ENCODE peak calls at places on chromosomes 3 and 15, in four cellular contexts. One of them, this sample, is unnamed.

GRCh38 chr3:69290006-69290405 is 95.9 kb downstream of the FRMD4B start:
- DNase-seq in LNCaP clone FGC: no peak
- DNase-seq in uterus: no peak
- DNase-seq in cardiac fibroblast: no peak
- DNase-seq in this sample: peak

GRCh38 chr15:88447206-88447605 is 20.0 kb downstream of the MRPL46 start:
- DNase-seq in LNCaP clone FGC: no peak
- DNase-seq in uterus: no peak
- DNase-seq in cardiac fibroblast: no peak
- DNase-seq in this sample: no peak

GRCh38 chr3:45986303-45986982 is 9.2 kb downstream of the FYCO1 start:
- DNase-seq in LNCaP clone FGC: peak
- DNase-seq in uterus: no peak
- DNase-seq in cardiac fibroblast: peak
- DNase-seq in this sample: peak

GRCh38 chr15:25362545-25362944 is 76.3 kb downstream of the UBE3A start:
- DNase-seq in LNCaP clone FGC: no peak
- DNase-seq in uterus: no peak
- DNase-seq in cardiac fibroblast: no peak
- DNase-seq in this sample: no peak

GRCh38 chr3:71725279-71725991 is at the start of gene EIF4E3:
- DNase-seq in LNCaP clone FGC: no peak
- DNase-seq in uterus: peak
- DNase-seq in cardiac fibroblast: no peak
- DNase-seq in this sample: peak

GRCh38 chr3:186724911-186725310 is 7.8 kb downstream of the KNG1 start:
- DNase-seq in LNCaP clone FGC: no peak
- DNase-seq in uterus: no peak
- DNase-seq in cardiac fibroblast: no peak
- DNase-seq in this sample: no peak

GRCh38 chr3:173800154-173800553 is 402.6 kb downstream of the NLGN1 start:
- DNase-seq in LNCaP clone FGC: no peak
- DNase-seq in uterus: no peak
- DNase-seq in cardiac fibroblast: no peak
- DNase-seq in this sample: no peak

GRCh38 chr3:184872200-184872599 is 60.2 kb downstream of the VPS8 start:
- DNase-seq in LNCaP clone FGC: no peak
- DNase-seq in uterus: no peak
- DNase-seq in cardiac fibroblast: no peak
- DNase-seq in this sample: no peak

GRCh38 chr3:21672303-21672702 is 78.7 kb downstream of the ZNF385D start:
- DNase-seq in LNCaP clone FGC: no peak
- DNase-seq in uterus: peak
- DNase-seq in cardiac fibroblast: peak
- DNase-seq in this sample: peak

GRCh38 chr3:154779571-154779970 is 300.5 kb upstream of the MME start:
- DNase-seq in LNCaP clone FGC: no peak
- DNase-seq in uterus: no peak
- DNase-seq in cardiac fibroblast: peak
- DNase-seq in this sample: peak

GRCh38 chr3:98901032-98901464 is 447 bp downstream of the DCBLD2 start:
- DNase-seq in LNCaP clone FGC: no peak
- DNase-seq in uterus: peak
- DNase-seq in cardiac fibroblast: peak
- DNase-seq in this sample: peak

GRCh38 chr3:112074006-112074405 is 12.2 kb upstream of the C3orf52 start:
- DNase-seq in LNCaP clone FGC: no peak
- DNase-seq in uterus: no peak
- DNase-seq in cardiac fibroblast: peak
- DNase-seq in this sample: peak

GRCh38 chr3:183779896-183780450 is 45.4 kb downstream of the MAP6D1 start:
- DNase-seq in LNCaP clone FGC: no peak
- DNase-seq in uterus: no peak
- DNase-seq in cardiac fibroblast: no peak
- DNase-seq in this sample: no peak

GRCh38 chr3:189954733-189955665 is 165.7 kb downstream of the P3H2 start:
- DNase-seq in LNCaP clone FGC: no peak
- DNase-seq in uterus: no peak
- DNase-seq in cardiac fibroblast: peak
- DNase-seq in this sample: peak

GRCh38 chr3:109050591-109051167 is 67.3 kb downstream of the MORC1 start:
- DNase-seq in LNCaP clone FGC: no peak
- DNase-seq in uterus: no peak
- DNase-seq in cardiac fibroblast: peak
- DNase-seq in this sample: peak

GRCh38 chr3:105448338-105448982 is 81.8 kb downstream of the ALCAM start:
- DNase-seq in LNCaP clone FGC: no peak
- DNase-seq in uterus: no peak
- DNase-seq in cardiac fibroblast: no peak
- DNase-seq in this sample: no peak

GRCh38 chr15:62734706-62735105 is 307.8 kb upstream of the TPM1 start:
- DNase-seq in LNCaP clone FGC: no peak
- DNase-seq in uterus: no peak
- DNase-seq in cardiac fibroblast: no peak
- DNase-seq in this sample: no peak

DNA sequence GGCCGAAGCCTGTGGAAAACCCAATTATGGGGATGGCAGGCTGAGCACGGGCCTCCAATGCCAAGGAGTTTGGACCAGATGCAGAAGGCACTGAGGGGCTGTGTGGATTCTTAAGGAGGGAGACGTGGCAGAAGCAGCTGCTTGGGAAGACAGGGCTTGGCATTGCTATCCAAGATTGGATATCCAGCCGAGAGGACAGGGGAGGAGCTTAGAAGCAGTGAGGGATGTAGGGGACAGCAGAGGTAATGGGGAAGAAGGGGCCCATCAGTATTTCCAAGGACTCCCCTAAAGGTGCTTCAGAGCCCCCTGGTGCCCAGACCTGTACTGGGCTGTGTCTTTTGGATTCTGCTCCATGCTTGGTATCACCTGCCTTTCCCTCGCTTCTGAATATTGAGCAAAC is 112.8 kb upstream of the TLE3 start:
- DNase-seq in LNCaP clone FGC: no peak
- DNase-seq in uterus: no peak
- DNase-seq in cardiac fibroblast: no peak
- DNase-seq in this sample: no peak
- TF ChIP-seq CTCF in LNCaP clone FGC: no peak
- TF ChIP-seq CTCF in uterus: no peak
- TF ChIP-seq CTCF in cardiac fibroblast: peak
- TF ChIP-seq CTCF in this sample: peak

GRCh38 chr15:96329403-96329981 is 1.0 kb upstream of the NR2F2 start:
- DNase-seq in LNCaP clone FGC: no peak
- DNase-seq in uterus: no peak
- DNase-seq in cardiac fibroblast: peak
- DNase-seq in this sample: peak
- H3K4me3 ChIP-seq in LNCaP clone FGC: peak
- H3K4me3 ChIP-seq in uterus: peak
- H3K4me3 ChIP-seq in cardiac fibroblast: peak
- H3K4me3 ChIP-seq in this sample: peak

GRCh38 chr15:28917791-28918140 is 32.0 kb downstream of the APBA2 start:
- DNase-seq in LNCaP clone FGC: no peak
- DNase-seq in uterus: no peak
- DNase-seq in cardiac fibroblast: no peak
- DNase-seq in this sample: no peak

GRCh38 chr15:28919679-28920655 is 34.2 kb downstream of the APBA2 start:
- DNase-seq in LNCaP clone FGC: no peak
- DNase-seq in uterus: no peak
- DNase-seq in cardiac fibroblast: no peak
- DNase-seq in this sample: no peak

GRCh38 chr15:28920781-28921331 is 35.1 kb downstream of the APBA2 start:
- DNase-seq in LNCaP clone FGC: no peak
- DNase-seq in uterus: no peak
- DNase-seq in cardiac fibroblast: no peak
- DNase-seq in this sample: no peak

GRCh38 chr15:28918141-28918983 is 32.6 kb downstream of the APBA2 start:
- DNase-seq in LNCaP clone FGC: no peak
- DNase-seq in uterus: no peak
- DNase-seq in cardiac fibroblast: peak
- DNase-seq in this sample: no peak

DNA sequence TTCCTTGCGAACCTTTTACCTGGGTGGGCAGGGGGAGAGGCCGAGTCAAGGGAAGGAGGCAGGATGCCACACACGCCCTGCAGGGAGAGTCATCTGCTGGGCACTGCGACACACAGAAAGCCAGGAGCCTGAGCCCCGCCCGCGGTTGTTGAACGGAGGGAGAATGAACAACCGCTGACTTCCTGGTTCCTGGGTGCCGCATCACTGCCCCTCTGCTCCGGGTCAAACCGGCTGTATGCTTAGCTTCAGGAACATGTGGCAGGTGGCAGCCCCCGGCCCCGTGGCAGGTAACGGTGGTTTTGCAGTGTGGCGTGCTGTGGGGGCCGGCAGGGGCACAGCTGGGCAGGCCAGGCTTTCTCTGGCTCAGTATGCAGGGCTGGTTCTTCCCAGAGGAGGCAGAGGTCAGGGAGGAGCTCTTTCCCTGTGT is 33.4 kb downstream of the APBA2 start:
- DNase-seq in LNCaP clone FGC: no peak
- DNase-seq in uterus: no peak
- DNase-seq in cardiac fibroblast: no peak
- DNase-seq in this sample: no peak
- TF ChIP-seq CTCF in LNCaP clone FGC: no peak
- TF ChIP-seq CTCF in uterus: no peak
- TF ChIP-seq CTCF in cardiac fibroblast: no peak
- TF ChIP-seq CTCF in this sample: no peak

DNA sequence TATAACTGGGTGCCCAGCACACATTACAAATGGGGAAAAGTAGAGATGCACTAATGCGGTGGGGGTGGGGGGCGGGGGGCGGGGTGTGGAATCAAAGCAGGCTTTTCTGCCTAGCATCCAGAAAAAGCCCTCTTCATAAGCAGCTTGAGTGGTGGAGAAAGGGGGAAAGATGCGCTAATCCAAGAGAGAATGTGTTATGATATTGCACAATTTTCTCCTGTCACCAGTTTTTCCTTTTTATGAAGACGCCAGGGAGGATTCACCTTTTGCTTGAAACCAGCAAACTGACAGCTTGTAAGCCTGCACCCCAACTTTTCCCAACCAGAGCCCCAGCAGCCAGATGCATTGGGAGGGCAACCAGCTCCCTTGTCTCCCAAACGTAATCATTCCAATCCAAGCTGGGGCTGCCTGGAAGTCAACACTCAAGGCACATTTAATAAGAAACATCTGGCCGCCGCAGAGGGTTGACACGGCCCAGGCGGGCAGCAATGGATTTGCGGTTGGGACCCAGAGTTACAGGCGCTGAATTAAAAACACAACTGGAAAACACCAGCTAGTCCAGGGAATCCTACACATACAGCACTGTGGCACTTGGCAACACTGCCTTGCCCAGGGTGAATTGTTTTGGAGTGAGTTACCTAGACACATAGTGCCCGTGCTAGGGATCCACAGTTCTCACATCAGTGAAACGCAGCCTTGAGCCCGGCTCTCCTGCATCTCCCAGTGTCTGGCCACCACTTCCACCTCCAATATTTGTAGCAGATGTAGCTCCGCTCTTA is 218.5 kb upstream of the PRICKLE2 start:
- DNase-seq in LNCaP clone FGC: no peak
- DNase-seq in uterus: no peak
- DNase-seq in cardiac fibroblast: peak
- DNase-seq in this sample: peak
- H3K4me3 ChIP-seq in LNCaP clone FGC: no peak
- H3K4me3 ChIP-seq in uterus: peak
- H3K4me3 ChIP-seq in cardiac fibroblast: no peak
- H3K4me3 ChIP-seq in this sample: peak

GRCh38 chr15:52295421-52295991 is at the start of gene MYO5C:
- DNase-seq in LNCaP clone FGC: peak
- DNase-seq in uterus: peak
- DNase-seq in cardiac fibroblast: peak
- DNase-seq in this sample: no peak
- TF ChIP-seq CTCF in LNCaP clone FGC: no peak
- TF ChIP-seq CTCF in uterus: no peak
- TF ChIP-seq CTCF in cardiac fibroblast: no peak
- TF ChIP-seq CTCF in this sample: no peak

GRCh38 chr3:94001191-94001590 is 21.2 kb downstream of the ARL13B start:
- DNase-seq in LNCaP clone FGC: no peak
- DNase-seq in uterus: no peak
- DNase-seq in cardiac fibroblast: no peak
- DNase-seq in this sample: no peak

GRCh38 chr3:94009612-94010011 is 18.8 kb downstream of the STX19 start:
- DNase-seq in LNCaP clone FGC: no peak
- DNase-seq in uterus: no peak
- DNase-seq in cardiac fibroblast: no peak
- DNase-seq in this sample: no peak

GRCh38 chr3:94008253-94008652 is 20.1 kb downstream of the STX19 start:
- DNase-seq in LNCaP clone FGC: no peak
- DNase-seq in uterus: no peak
- DNase-seq in cardiac fibroblast: no peak
- DNase-seq in this sample: no peak

GRCh38 chr3:94001825-94002495 is 22.0 kb downstream of the ARL13B start:
- DNase-seq in LNCaP clone FGC: no peak
- DNase-seq in uterus: no peak
- DNase-seq in cardiac fibroblast: no peak
- DNase-seq in this sample: no peak

GRCh38 chr3:94004301-94004910 is 24.0 kb downstream of the STX19 start:
- DNase-seq in LNCaP clone FGC: peak
- DNase-seq in uterus: no peak
- DNase-seq in cardiac fibroblast: peak
- DNase-seq in this sample: peak
- H3K4me3 ChIP-seq in LNCaP clone FGC: peak
- H3K4me3 ChIP-seq in uterus: peak
- H3K4me3 ChIP-seq in cardiac fibroblast: no peak
- H3K4me3 ChIP-seq in this sample: no peak

GRCh38 chr3:56254835-56255234 is 213.4 kb downstream of the ERC2 start:
- DNase-seq in LNCaP clone FGC: no peak
- DNase-seq in uterus: no peak
- DNase-seq in cardiac fibroblast: no peak
- DNase-seq in this sample: no peak
- TF ChIP-seq CTCF in LNCaP clone FGC: peak
- TF ChIP-seq CTCF in uterus: no peak
- TF ChIP-seq CTCF in cardiac fibroblast: peak
- TF ChIP-seq CTCF in this sample: peak

GRCh38 chr3:126968328-126968994 is 14.5 kb upstream of the PLXNA1 start:
- DNase-seq in LNCaP clone FGC: no peak
- DNase-seq in uterus: no peak
- DNase-seq in cardiac fibroblast: no peak
- DNase-seq in this sample: peak

GRCh38 chr3:126970921-126971320 is 12.0 kb upstream of the PLXNA1 start:
- DNase-seq in LNCaP clone FGC: no peak
- DNase-seq in uterus: no peak
- DNase-seq in cardiac fibroblast: no peak
- DNase-seq in this sample: no peak

GRCh38 chr3:126968995-126969385 is 13.9 kb upstream of the PLXNA1 start:
- DNase-seq in LNCaP clone FGC: no peak
- DNase-seq in uterus: no peak
- DNase-seq in cardiac fibroblast: no peak
- DNase-seq in this sample: peak

GRCh38 chr3:126969586-126969985 is 13.3 kb upstream of the PLXNA1 start:
- DNase-seq in LNCaP clone FGC: no peak
- DNase-seq in uterus: no peak
- DNase-seq in cardiac fibroblast: peak
- DNase-seq in this sample: peak

DNA sequence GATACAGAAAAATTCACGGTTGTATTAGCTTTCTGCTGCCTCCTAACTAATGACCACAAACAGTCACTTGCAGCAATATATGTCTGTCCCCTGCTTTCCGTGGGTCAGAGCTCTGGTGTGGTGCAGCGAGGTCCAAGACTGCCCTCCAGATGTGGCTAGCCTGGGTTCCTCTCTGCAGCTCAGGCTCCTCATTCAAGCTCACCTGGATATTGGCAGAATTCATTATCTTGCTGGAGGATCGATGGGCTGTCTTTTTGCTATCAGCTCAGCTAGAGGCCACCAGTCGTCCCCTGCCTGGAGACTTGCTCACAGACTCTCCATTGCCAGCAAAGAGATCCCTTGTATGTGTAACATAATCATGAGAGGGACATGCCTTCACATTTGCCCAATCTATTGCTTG is 12.8 kb upstream of the PLXNA1 start:
- DNase-seq in LNCaP clone FGC: no peak
- DNase-seq in uterus: no peak
- DNase-seq in cardiac fibroblast: no peak
- DNase-seq in this sample: no peak
- H3K4me3 ChIP-seq in LNCaP clone FGC: no peak
- H3K4me3 ChIP-seq in uterus: no peak
- H3K4me3 ChIP-seq in cardiac fibroblast: no peak
- H3K4me3 ChIP-seq in this sample: no peak

This sample was measured in fibroblast of mammary gland.